ENCODE peak calls at places on chromosomes 5 and 9, in nine cellular contexts. T, H, E, I, R, Q, P, D and X are unnamed samples.

GRCh38 chr5:139671096-139671841 is 23.1 kb downstream of the CXXC5 start:
- DNase-seq in D (no peak), H (no peak), Q (no peak), I (no peak), E (no peak), R (no peak), T (peak; percentile 29), P (no peak), X (no peak)

GRCh38 chr5:135738564-135738875 is 95.9 kb upstream of the SLC25A48 start:
- DNase-seq in D (no peak), R (no peak), T (no peak), I (no peak), P (no peak), H (no peak), Q (no peak), E (no peak), X (no peak)

GRCh38 chr5:93909356-93909755 is 168.0 kb upstream of the POU5F2 start:
- DNase-seq in I (no peak), R (no peak), H (no peak), D (no peak), Q (no peak), P (no peak), T (no peak), E (peak; percentile 35), X (no peak)

GRCh38 chr9:19485193-19485592 is 76.4 kb downstream of the ACER2 start:
- DNase-seq in D (no peak), T (peak; percentile 67), P (no peak), Q (no peak), I (no peak), R (no peak), E (no peak), H (no peak), X (no peak)

GRCh38 chr5:181186022-181186421 is 19.0 kb downstream of the TRIM7 start:
- DNase-seq in D (no peak), E (no peak), I (no peak), Q (no peak), T (no peak), R (no peak), P (no peak), H (no peak), X (no peak)

GRCh38 chr5:143197260-143197656 is 206.2 kb downstream of the NR3C1 start:
- DNase-seq in P (no peak), Q (no peak), H (no peak), I (no peak), D (no peak), E (peak; percentile 36), T (no peak), R (no peak), X (no peak)

GRCh38 chr9:96651626-96652025 is 3.5 kb downstream of the PRXL2C start:
- DNase-seq in R (no peak), T (peak; percentile 49), I (no peak), Q (no peak), P (no peak), H (no peak), E (peak; percentile 66), D (no peak), X (no peak)

GRCh38 chr5:122501087-122501435 is 189.0 kb downstream of the SNCAIP start:
- DNase-seq in Q (no peak), D (no peak), T (no peak), P (no peak), E (no peak), I (no peak), H (no peak), R (no peak), X (no peak)

GRCh38 chr9:76630916-76631315 is 133.3 kb upstream of the PCA3 start:
- DNase-seq in Q (no peak), D (no peak), R (no peak), P (no peak), E (no peak), T (no peak), H (no peak), I (no peak), X (no peak)

GRCh38 chr5:58502032-58502431 is 10.8 kb downstream of the GAPT start:
- DNase-seq in R (no peak), P (no peak), D (no peak), I (no peak), T (no peak), Q (no peak), H (no peak), E (no peak), X (no peak)

GRCh38 chr9:3343671-3344070 is 182.1 kb downstream of the RFX3 start:
- DNase-seq in R (no peak), Q (no peak), E (peak; percentile 5), I (no peak), D (no peak), P (no peak), H (no peak), T (no peak), X (no peak)

GRCh38 chr9:134301387-134302129 is 24.7 kb upstream of the RXRA start:
- DNase-seq in D (no peak), Q (no peak), T (peak; percentile 71), H (peak; percentile 55), R (no peak), P (no peak), E (no peak), I (peak; percentile 42), X (no peak)

GRCh38 chr9:36245906-36246305 is 12.3 kb downstream of the GNE start:
- DNase-seq in P (no peak), D (no peak), R (no peak), H (no peak), Q (no peak), I (no peak), E (no peak), T (no peak), X (no peak)

GRCh38 chr5:77995793-77996409 is 219.8 kb upstream of the TBCA start:
- DNase-seq in E (no peak), H (no peak), D (no peak), I (no peak), Q (peak; percentile 61), R (no peak), T (no peak), P (no peak), X (no peak)

GRCh38 chr9:91273853-91274552 is 87.7 kb downstream of the AUH start:
- DNase-seq in H (no peak), D (peak; percentile 26), R (no peak), I (no peak), Q (no peak), P (no peak), T (peak; percentile 86), E (peak; percentile 81), X (no peak)